ENCODE peak calls at places on chromosomes 6 and 20, in ten cellular contexts. U is neural crest cell, R is upper lobe of right lung, V is A549, Y is GM13976, E is progenitor cell of endocrine pancreas, J is HL-60, Q is MM.1S, L is heart right ventricle, C is cardiac fibroblast. B is an unnamed sample.

GRCh38 chr20:17225891-17226409 is 890 bp upstream of the PCSK2 start:
- DNase-seq in C (no peak), Q (no peak), Y (peak; percentile 4), E (peak; percentile 17), R (peak; percentile 73), L (no peak), V (no peak), U (peak; percentile 10), J (no peak), B (peak; percentile 5)

GRCh38 chr6:53603381-53604121 is 58.6 kb upstream of the GCLC start:
- DNase-seq in L (no peak), U (no peak), R (no peak), C (peak; percentile 19), E (no peak), Q (no peak), V (no peak), J (no peak), Y (no peak), B (no peak)

GRCh38 chr20:49578436-49578835 is 10.5 kb upstream of the PTGIS start:
- DNase-seq in R (peak; percentile 11), V (no peak), C (no peak), L (no peak), E (no peak), U (no peak), Y (no peak), Q (no peak), J (no peak), B (no peak)

GRCh38 chr6:136971609-136972008 is 49.5 kb downstream of the SLC35D3 start:
- DNase-seq in Q (no peak), R (no peak), J (no peak), V (no peak), U (no peak), L (no peak), E (no peak), Y (no peak), C (no peak), B (no peak)

GRCh38 chr6:163691049-163691448 is 276.5 kb downstream of the QKI start:
- DNase-seq in J (no peak), C (no peak), R (no peak), U (no peak), Q (no peak), V (no peak), Y (no peak), L (no peak), E (no peak), B (no peak)

GRCh38 chr20:13800728-13801134 is 15.9 kb downstream of the NDUFAF5 start:
- DNase-seq in U (no peak), J (no peak), Y (no peak), C (peak; percentile 94), R (peak; percentile 86), Q (no peak), L (peak; percentile 91), V (peak; percentile 47), E (no peak), B (no peak)

GRCh38 chr6:119349041-119349340 is 570 bp downstream of the MAN1A1 start:
- DNase-seq in Q (peak; percentile 14), E (peak; percentile 22), J (no peak), Y (no peak), R (no peak), C (no peak), U (peak; percentile 30), L (no peak), V (no peak), B (peak; percentile 16)

GRCh38 chr20:31654534-31654933 is 16.8 kb downstream of the COX4I2 start:
- DNase-seq in E (no peak), Y (no peak), R (no peak), Q (no peak), J (no peak), L (no peak), V (no peak), C (no peak), U (no peak), B (no peak)

GRCh38 chr6:120083186-120083585 is 733.6 kb upstream of the MAN1A1 start:
- DNase-seq in Y (no peak), C (no peak), V (no peak), L (no peak), U (no peak), J (peak; percentile 14), E (no peak), Q (no peak), R (no peak), B (no peak)

GRCh38 chr6:19836799-19837510 is at the start of gene ID4:
- DNase-seq in J (no peak), U (peak; percentile 95), R (peak; percentile 97), L (peak; percentile 93), V (peak; percentile 80), Q (no peak), Y (no peak), C (peak; percentile 99), E (peak; percentile 96), B (no peak)

GRCh38 chr6:71205336-71205956 is 83.2 kb upstream of the OGFRL1 start:
- DNase-seq in U (no peak), V (no peak), Y (no peak), R (no peak), Q (no peak), L (no peak), J (no peak), C (peak; percentile 24), E (no peak), B (no peak)

GRCh38 chr6:159981591-159982245 is 12.8 kb downstream of the IGF2R start:
- DNase-seq in J (peak; percentile 83), R (no peak), Y (peak; percentile 75), C (peak; percentile 86), V (no peak), E (no peak), L (peak; percentile 67), U (no peak), Q (peak; percentile 79), B (peak; percentile 73)

GRCh38 chr20:32820698-32821378 is 1.1 kb downstream of the MAPRE1 start:
- DNase-seq in C (peak; percentile 13), V (no peak), L (no peak), J (no peak), Q (no peak), Y (no peak), U (no peak), R (no peak), E (no peak), B (no peak)

GRCh38 chr6:68343901-68344300 is 291.2 kb upstream of the ADGRB3 start:
- DNase-seq in L (no peak), V (peak; percentile 48), R (no peak), Q (peak; percentile 58), Y (no peak), C (peak; percentile 31), E (no peak), J (peak; percentile 48), U (peak; percentile 22), B (no peak)

GRCh38 chr20:52649727-52650126 is 322.4 kb upstream of the TSHZ2 start:
- DNase-seq in E (no peak), L (no peak), J (no peak), C (no peak), R (no peak), V (no peak), U (no peak), Y (no peak), Q (no peak), B (no peak)

GRCh38 chr6:54085526-54085925 is 25.7 kb upstream of the MLIP start:
- DNase-seq in C (peak; percentile 58), Q (no peak), L (peak; percentile 42), R (no peak), U (no peak), E (no peak), V (peak; percentile 10), J (no peak), Y (no peak), B (no peak)

GRCh38 chr6:1498491-1499113 is 109.2 kb downstream of the FOXF2 start:
- DNase-seq in E (no peak), R (no peak), L (no peak), U (no peak), J (no peak), V (no peak), Y (no peak), C (no peak), Q (no peak), B (no peak)
- TF ChIP-seq CTCF in E (no peak), R (peak; percentile 5), L (no peak), U (no peak), J (no peak), V (no peak), Y (no peak), C (peak; percentile 13), Q (peak; percentile 18), B (peak; percentile 21)

DNA sequence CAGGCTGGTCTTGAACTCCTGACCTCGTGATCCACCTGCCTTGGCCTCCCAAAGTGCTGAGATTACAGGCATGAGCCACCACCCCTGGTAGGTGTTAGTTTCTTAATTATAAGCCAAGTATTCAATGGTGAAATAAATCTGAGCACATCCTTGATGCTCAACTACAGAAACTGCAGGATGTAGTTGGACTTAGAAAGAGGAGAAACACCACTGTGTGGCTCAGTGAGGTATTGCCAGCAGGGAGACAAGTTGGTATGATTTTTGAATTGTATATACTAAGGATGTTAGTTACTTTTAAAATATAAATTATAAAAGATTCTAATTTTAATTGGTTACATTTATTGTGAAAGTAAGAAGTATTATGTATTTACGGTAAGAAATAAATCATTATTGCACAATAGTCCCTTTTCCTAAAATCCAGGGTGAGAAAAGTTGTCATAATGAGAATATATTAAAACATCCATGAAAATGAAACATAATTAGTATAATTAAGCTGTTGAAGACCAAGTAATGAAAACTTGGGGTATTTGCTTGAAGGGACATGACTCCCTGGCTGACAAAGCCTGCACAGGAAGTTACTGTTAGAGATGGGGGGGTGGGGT is 17.6 kb downstream of the SLC18B1 start:
- DNase-seq in V (peak; percentile 22), U (no peak), L (no peak), C (peak; percentile 56), Y (no peak), R (no peak), E (no peak), J (no peak), Q (peak; percentile 26), B (no peak)
- TF ChIP-seq CTCF in V (no peak), U (peak; percentile 52), L (no peak), C (peak; percentile 45), Y (peak; percentile 32), R (peak; percentile 36), E (peak; percentile 41), J (peak; percentile 3), Q (peak; percentile 27), B (no peak)

DNA sequence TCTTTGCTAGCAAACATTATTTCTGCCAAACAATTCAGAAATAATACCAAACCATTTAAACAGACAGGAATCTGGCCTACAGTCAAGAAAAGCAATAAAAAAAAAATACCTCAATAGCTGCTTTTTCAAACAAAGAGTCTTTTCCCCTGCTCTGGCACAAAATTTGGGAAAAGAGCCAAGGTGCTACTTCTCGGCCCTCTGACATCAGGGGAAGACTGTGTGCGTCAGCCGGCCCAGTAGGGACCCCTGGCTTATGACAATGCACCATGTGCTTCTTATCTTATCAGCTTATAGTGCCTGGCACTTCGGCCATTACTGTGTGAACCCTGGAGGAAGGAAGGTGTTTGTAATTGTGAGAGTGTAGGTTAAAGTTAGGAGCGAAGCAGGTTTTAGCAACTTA is 89.4 kb downstream of the PDE10A start:
- DNase-seq in L (peak; percentile 85), Q (no peak), U (no peak), V (peak; percentile 84), C (peak; percentile 99), J (no peak), E (no peak), Y (no peak), R (no peak), B (no peak)
- TF ChIP-seq CTCF in L (no peak), Q (no peak), U (no peak), V (no peak), C (no peak), J (no peak), E (no peak), Y (no peak), R (no peak), B (no peak)

DNA sequence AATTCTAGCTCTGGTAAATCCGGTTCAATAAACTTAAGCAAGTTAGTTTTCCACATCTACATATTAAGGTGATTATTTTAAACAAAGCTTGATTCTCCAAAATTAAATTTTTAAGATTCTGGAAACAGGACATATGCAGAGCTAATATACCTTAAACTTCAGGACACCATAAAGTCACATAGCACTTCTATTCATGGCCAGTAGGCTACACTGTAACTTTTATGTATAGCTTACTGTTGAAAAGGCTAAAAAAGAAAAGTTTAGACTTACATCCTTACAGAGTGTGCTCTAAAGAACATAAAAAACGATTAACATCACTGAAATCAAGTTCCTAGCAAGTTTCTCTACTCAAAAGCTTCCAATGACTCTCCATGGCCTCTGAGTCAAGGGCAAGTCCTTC is 224.7 kb downstream of the PTPRK start:
- DNase-seq in C (no peak), Y (no peak), U (no peak), L (no peak), Q (no peak), E (no peak), V (no peak), J (no peak), R (no peak), B (no peak)
- TF ChIP-seq CTCF in C (no peak), Y (no peak), U (peak; percentile 36), L (no peak), Q (no peak), E (no peak), V (no peak), J (no peak), R (no peak), B (no peak)

B was measured in GM10248.